ENCODE peak calls at places on chromosomes 16 and 17, in five cellular contexts. I, Y, B, R and V are unnamed samples.

GRCh38 chr16:24936151-24936550 is 79.0 kb downstream of the ARHGAP17 start:
- DNase-seq in Y (no peak), R (no peak), I (no peak), B (no peak), V (no peak)

GRCh38 chr17:77909236-77909635 is 49.3 kb upstream of the TNRC6C start:
- DNase-seq in Y (no peak), B (no peak), R (no peak), I (no peak), V (peak)

GRCh38 chr16:28217326-28217725 is 5.6 kb upstream of the XPO6 start:
- DNase-seq in Y (no peak), I (no peak), R (no peak), B (no peak), V (no peak)

GRCh38 chr17:5254414-5254813 is 19.8 kb upstream of the SCIMP start:
- DNase-seq in I (no peak), B (no peak), Y (no peak), R (no peak), V (peak)

GRCh38 chr16:50741225-50741807 is 570 bp upstream of the CYLD start:
- DNase-seq in B (no peak), I (no peak), Y (no peak), R (no peak), V (no peak)

GRCh38 chr16:86462334-86463084 is 47.8 kb upstream of the FOXF1 start:
- DNase-seq in R (no peak), B (no peak), I (no peak), Y (no peak), V (no peak)

GRCh38 chr17:17171991-17172939 is 33.9 kb downstream of the PLD6 start:
- DNase-seq in B (no peak), I (no peak), Y (no peak), R (no peak), V (no peak)

GRCh38 chr17:63573634-63574033 is 23.4 kb downstream of the DCAF7 start:
- DNase-seq in I (no peak), R (no peak), B (no peak), Y (no peak), V (no peak)

GRCh38 chr17:40177275-40177874 is at the start of gene RAPGEFL1:
- DNase-seq in Y (peak), I (peak), B (no peak), R (peak), V (peak)

GRCh38 chr17:7580631-7581554 is 1.5 kb downstream of the CD68 start:
- DNase-seq in B (no peak), Y (no peak), R (no peak), I (no peak), V (no peak)

GRCh38 chr16:31330553-31330890 is 24.5 kb upstream of the ITGAX start:
- DNase-seq in I (no peak), R (no peak), B (no peak), Y (no peak), V (no peak)

GRCh38 chr17:10059684-10060211 is 138.7 kb downstream of the GAS7 start:
- DNase-seq in R (no peak), Y (no peak), I (no peak), B (no peak), V (peak)

GRCh38 chr17:21240375-21241055 is 12.7 kb downstream of the NATD1 start:
- DNase-seq in B (no peak), Y (no peak), I (no peak), R (no peak), V (no peak)

GRCh38 chr16:50302472-50303005 is 36.2 kb downstream of the ADCY7 start:
- DNase-seq in R (no peak), I (no peak), B (no peak), Y (no peak), V (peak)

GRCh38 chr16:55323637-55324490 is at the start of gene IRX6:
- DNase-seq in B (no peak), R (no peak), I (no peak), Y (no peak), V (peak)

GRCh38 chr16:85370881-85371651 is 242.1 kb upstream of the GSE1 start:
- DNase-seq in Y (no peak), B (no peak), I (no peak), R (no peak), V (peak)

GRCh38 chr17:41437769-41438168 is 3.0 kb downstream of the KRT38 start:
- DNase-seq in R (no peak), B (no peak), I (no peak), Y (no peak), V (no peak)

GRCh38 chr16:20916289-20916688 is 15.7 kb downstream of the LYRM1 start:
- DNase-seq in B (no peak), R (no peak), Y (no peak), I (no peak), V (no peak)

GRCh38 chr16:30113031-30113710 is at the start of gene GDPD3:
- DNase-seq in I (no peak), B (no peak), Y (no peak), R (no peak), V (no peak)